ENCODE peak calls at places on chromosomes 1 and 21, in eight cellular contexts. E is HCT116, S is K562, Y is upper lobe of left lung, B is suprapubic skin, P is uterus, Z is ovary, J is right lobe of liver. C is an unnamed sample.

GRCh38 chr1:205351984-205352713 is 4.6 kb downstream of the KLHDC8A start:
- DNase-seq in E (no peak), S (no peak), Y (no peak), B (no peak), P (no peak), Z (peak), J (no peak), C (no peak)

GRCh38 chr1:14240265-14240664 is 358.2 kb upstream of the KAZN start:
- DNase-seq in E (no peak), S (no peak), Y (no peak), B (no peak), P (no peak), Z (no peak), J (no peak), C (no peak)

GRCh38 chr1:37553598-37553926 is 531 bp downstream of the SNIP1 start:
- DNase-seq in E (no peak), S (peak), Y (no peak), B (no peak), P (no peak), Z (no peak), J (no peak), C (no peak)

GRCh38 chr21:18248171-18248570 is 3.5 kb downstream of the CHODL start:
- DNase-seq in E (no peak), S (no peak), Y (no peak), B (no peak), P (no peak), Z (no peak), J (no peak), C (no peak)

GRCh38 chr21:15731243-15731613 is 1.4 kb downstream of the USP25 start:
- DNase-seq in E (no peak), S (no peak), Y (no peak), B (no peak), P (no peak), Z (no peak), J (no peak), C (no peak)

GRCh38 chr1:229318056-229318455 is 24.8 kb downstream of the CCSAP start:
- DNase-seq in E (no peak), S (no peak), Y (no peak), B (no peak), P (no peak), Z (no peak), J (no peak), C (no peak)

GRCh38 chr1:97902067-97902466 is 18.8 kb downstream of the DPYD start:
- DNase-seq in E (no peak), S (no peak), Y (no peak), B (no peak), P (no peak), Z (no peak), J (no peak), C (no peak)

GRCh38 chr1:200490183-200490582 is 80.3 kb upstream of the ZNF281 start:
- DNase-seq in E (no peak), S (no peak), Y (no peak), B (no peak), P (no peak), Z (no peak), J (no peak), C (no peak)

GRCh38 chr1:209609403-209610377 is 26.2 kb downstream of the CAMK1G start:
- DNase-seq in E (no peak), S (no peak), Y (no peak), B (peak), P (no peak), Z (no peak), J (no peak), C (no peak)

GRCh38 chr1:76070538-76070937 is 4.0 kb upstream of the ST6GALNAC3 start:
- DNase-seq in E (no peak), S (no peak), Y (no peak), B (no peak), P (no peak), Z (no peak), J (no peak), C (no peak)

GRCh38 chr1:34162852-34163766 is 1.9 kb downstream of the CSMD2 start:
- DNase-seq in E (peak), S (peak), Y (peak), B (no peak), P (no peak), Z (no peak), J (peak), C (peak)

GRCh38 chr21:14737922-14738321 is 191.8 kb upstream of the SAMSN1 start:
- DNase-seq in E (peak), S (peak), Y (peak), B (no peak), P (no peak), Z (no peak), J (no peak), C (no peak)

GRCh38 chr1:223765036-223765718 is 52.8 kb downstream of the CAPN2 start:
- DNase-seq in E (no peak), S (no peak), Y (no peak), B (no peak), P (no peak), Z (no peak), J (no peak), C (no peak)

GRCh38 chr1:228903573-228904122 is 168.4 kb downstream of the RHOU start:
- DNase-seq in E (no peak), S (no peak), Y (no peak), B (no peak), P (no peak), Z (no peak), J (no peak), C (peak)

GRCh38 chr1:228015276-228016180 is 8.7 kb downstream of the WNT3A start:
- DNase-seq in E (no peak), S (no peak), Y (no peak), B (no peak), P (no peak), Z (no peak), J (peak), C (peak)

GRCh38 chr21:31176725-31177124 is 138.4 kb upstream of the KRTAP19-8 start:
- DNase-seq in E (no peak), S (no peak), Y (no peak), B (no peak), P (no peak), Z (no peak), J (no peak), C (no peak)

GRCh38 chr1:5227114-5227513 is 572.7 kb downstream of the AJAP1 start:
- DNase-seq in E (no peak), S (no peak), Y (no peak), B (no peak), P (no peak), Z (no peak), J (no peak), C (no peak)

GRCh38 chr1:237814319-237814924 is 76.3 kb downstream of the ZP4 start:
- DNase-seq in E (no peak), S (no peak), Y (no peak), B (no peak), P (no peak), Z (no peak), J (no peak), C (no peak)

GRCh38 chr1:23524716-23525401 is 6.2 kb downstream of the E2F2 start:
- DNase-seq in E (no peak), S (peak), Y (peak), B (no peak), P (no peak), Z (no peak), J (peak), C (peak)

GRCh38 chr1:58939666-58940370 is 156.0 kb upstream of the JUN start:
- DNase-seq in E (no peak), S (no peak), Y (no peak), B (no peak), P (no peak), Z (no peak), J (no peak), C (no peak)

GRCh38 chr1:22031214-22031962 is 21.1 kb upstream of the CDC42 start:
- DNase-seq in E (no peak), S (no peak), Y (peak), B (no peak), P (no peak), Z (no peak), J (no peak), C (no peak)
- TF ChIP-seq POLR2A in E (no peak), S (no peak), Y (no peak), B (no peak), P (no peak), Z (no peak), J (no peak), C (no peak)

GRCh38 chr21:37220433-37220980 is 46.6 kb downstream of the VPS26C start:
- DNase-seq in E (no peak), S (no peak), Y (peak), B (no peak), P (no peak), Z (no peak), J (no peak), C (no peak)

GRCh38 chr21:37224861-37225260 is 42.3 kb downstream of the VPS26C start:
- DNase-seq in E (no peak), S (no peak), Y (no peak), B (no peak), P (no peak), Z (no peak), J (no peak), C (no peak)

GRCh38 chr21:37223804-37224345 is 43.3 kb downstream of the VPS26C start:
- DNase-seq in E (no peak), S (no peak), Y (no peak), B (no peak), P (no peak), Z (no peak), J (no peak), C (no peak)

GRCh38 chr21:37219766-37220432 is 47.2 kb downstream of the VPS26C start:
- DNase-seq in E (no peak), S (no peak), Y (no peak), B (no peak), P (no peak), Z (no peak), J (peak), C (no peak)

DNA sequence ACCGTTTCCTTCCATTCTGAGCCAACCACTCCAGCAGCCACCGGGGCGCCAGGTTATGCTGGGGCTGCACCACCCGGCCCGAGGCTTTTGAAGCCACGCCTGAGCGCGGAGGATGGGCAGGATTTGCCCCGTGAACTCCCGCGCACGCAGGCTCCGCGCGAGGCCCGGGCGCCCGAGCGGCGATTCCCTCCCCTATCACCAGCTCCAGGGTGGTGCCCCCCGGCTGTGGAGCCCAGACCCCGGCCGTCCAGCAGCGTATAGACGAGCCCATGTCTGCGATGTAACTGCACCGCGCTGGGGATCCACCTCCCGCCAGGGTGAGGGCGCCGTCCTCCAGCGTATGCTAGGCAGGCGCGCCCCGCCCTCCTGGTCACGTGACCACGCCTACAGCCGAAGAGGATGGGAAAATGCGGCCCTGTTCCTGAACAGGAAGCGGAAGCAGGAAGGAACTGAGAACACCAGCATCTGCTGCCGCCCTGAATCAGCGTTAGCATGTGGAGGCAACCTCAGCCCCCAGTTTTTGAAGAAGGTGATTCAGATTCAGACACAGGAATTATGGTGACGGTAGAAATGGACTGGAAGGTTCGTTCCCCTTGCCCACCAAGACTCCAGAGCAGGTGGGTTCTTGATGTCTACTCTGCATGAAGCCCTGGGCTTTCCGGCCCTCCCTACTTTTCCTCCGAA is 46.0 kb downstream of the VPS26C start:
- DNase-seq in E (peak), S (peak), Y (peak), B (peak), P (peak), Z (peak), J (peak), C (peak)
- TF ChIP-seq POLR2A in E (no peak), S (peak), Y (peak), B (no peak), P (peak), Z (peak), J (peak), C (no peak)

DNA sequence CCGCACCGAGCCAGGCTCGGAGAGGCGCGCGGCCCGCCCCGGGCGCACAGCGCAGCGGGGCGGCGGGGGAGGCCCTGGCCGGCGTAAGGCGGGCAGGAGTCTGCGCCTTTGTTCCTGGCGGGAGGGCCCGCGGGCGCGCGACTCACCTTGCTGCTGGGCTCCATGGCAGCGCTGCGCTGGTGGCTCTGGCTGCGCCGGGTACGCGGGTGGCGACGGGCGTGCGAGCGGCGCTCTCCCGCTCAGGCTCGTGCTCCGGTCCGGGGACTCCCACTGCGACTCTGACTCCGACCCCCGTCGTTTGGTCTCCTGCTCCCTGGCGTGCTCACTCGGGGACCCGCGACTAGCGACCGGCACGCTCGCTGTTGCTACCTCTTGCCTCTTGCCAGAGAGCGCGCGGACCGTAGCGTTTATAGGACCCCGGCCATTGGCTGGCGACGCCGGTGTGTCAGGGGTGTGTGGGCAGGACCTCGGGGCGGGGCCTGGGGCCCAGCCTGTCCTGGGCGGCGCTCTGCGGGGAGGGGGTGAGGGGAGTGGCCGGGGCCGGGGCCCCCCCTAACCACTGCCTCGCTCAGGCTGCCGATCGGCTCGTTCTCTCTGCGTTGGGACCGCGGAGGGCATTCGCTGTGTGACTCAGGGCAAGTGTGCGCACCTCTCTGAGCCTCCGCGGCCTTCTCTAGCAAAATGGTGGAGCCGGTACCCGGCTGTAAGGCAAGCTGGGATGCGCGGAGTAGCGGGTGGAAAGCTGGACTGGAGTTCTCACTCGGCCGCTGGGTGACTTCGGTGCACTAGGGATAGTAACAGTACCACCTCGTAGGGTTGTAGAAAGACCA is at the start of gene SLC2A1:
- DNase-seq in E (peak), S (peak), Y (peak), B (peak), P (peak), Z (peak), J (peak), C (peak)
- TF ChIP-seq POLR2A in E (peak), S (peak), Y (peak), B (no peak), P (peak), Z (no peak), J (peak), C (peak)

GRCh38 chr1:109509176-109510134 is at the start of gene AMIGO1:
- DNase-seq in E (no peak), S (peak), Y (peak), B (no peak), P (peak), Z (peak), J (peak), C (peak)
- TF ChIP-seq POLR2A in E (no peak), S (no peak), Y (no peak), B (no peak), P (no peak), Z (no peak), J (peak), C (no peak)

GRCh38 chr1:27615346-27616004 is 11.5 kb upstream of the AHDC1 start:
- DNase-seq in E (no peak), S (peak), Y (no peak), B (peak), P (no peak), Z (no peak), J (no peak), C (no peak)
- TF ChIP-seq POLR2A in E (no peak), S (no peak), Y (no peak), B (no peak), P (no peak), Z (no peak), J (no peak), C (no peak)

DNA sequence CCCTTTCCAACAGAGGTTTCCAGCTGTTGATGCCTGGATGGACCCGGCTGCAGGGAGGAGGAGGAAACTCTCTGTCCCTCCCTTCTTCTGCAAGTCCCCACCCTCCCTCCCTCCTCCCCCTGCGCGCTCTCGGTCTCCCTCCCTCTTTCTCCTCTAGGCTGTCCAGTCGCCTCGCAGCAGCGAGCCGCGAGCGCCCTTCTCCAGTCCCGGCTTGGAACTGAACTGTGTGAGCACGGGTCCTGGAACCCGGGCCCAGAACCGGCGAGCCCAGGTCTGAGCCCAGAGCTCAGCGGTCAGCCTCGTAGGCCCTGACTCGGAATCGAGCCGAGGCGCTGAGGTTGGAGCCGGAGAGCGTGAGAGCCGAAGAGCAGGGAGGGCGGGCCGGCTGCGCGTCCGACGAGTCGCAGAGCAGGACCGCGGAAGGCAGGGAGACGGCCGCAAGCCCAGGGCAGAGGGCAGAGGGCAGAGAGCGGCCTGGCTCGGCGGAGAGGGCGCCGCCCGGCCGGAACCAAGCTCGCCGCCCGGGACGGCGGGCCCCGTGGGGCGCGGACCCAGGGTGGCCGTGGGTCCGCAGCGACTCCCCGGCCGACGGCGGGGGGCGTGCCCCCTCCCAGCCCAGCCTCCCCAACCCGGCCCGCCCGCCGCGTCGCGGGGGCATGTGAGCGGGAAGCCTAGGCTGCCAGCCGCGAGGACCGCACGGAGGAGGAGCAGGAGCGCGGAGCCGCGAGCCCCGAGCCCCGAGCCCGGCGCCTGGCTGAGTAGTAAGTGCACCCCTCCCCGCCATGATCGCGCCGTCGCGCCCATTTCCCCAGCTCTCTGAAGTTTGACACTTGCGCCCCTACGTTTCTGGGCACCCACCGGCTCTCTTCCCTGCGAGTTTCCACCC is at the start of gene SOX13:
- DNase-seq in E (peak), S (peak), Y (peak), B (peak), P (peak), Z (peak), J (peak), C (peak)
- TF ChIP-seq POLR2A in E (peak), S (no peak), Y (peak), B (no peak), P (peak), Z (peak), J (peak), C (peak)

DNA sequence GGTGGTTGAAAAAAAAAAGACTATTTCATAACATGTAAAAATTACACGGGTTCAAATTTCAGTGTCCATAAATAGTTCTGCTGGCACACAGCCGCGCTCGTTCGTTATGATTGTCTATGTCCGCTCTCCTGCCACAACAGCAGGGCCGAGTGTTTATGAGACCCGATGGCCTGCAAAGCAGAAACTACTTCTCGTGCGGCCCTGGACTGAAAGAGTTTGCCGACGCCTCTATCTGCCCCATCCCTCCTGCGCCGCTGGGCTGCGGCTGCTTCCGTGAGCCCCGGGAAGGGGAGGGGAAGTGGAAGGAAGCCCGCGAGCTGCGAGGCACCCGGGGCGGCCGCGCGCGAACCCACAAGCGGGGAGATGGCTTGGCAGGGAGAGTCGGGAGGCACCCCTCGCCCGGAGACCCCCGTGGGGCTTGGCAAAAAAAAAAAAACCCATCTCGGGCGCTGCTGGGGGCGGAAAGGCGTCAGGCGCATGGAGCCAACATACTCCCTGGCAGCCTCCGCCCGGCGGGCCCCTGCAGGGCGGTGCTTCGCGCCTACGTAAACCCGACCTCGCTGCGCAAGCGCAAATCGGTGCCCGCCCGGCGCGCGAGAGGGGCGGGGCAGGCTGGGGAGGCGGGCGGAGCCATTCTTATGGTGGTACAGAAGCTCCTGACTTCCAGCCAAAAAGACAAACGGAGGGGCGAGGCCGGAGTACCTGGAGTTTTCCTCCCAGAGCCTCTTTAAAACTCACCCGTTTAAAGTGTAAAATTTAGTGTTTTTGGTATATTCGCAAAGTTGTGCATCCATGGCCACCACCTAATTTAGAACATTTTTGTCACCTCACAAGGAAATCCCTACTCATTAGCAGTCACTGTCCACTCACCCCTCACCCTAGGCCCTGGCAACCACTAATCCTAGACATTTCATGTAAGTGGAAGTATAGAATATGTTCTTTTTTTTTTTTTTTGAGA is 8.3 kb downstream of the SLC27A3 start:
- DNase-seq in E (peak), S (peak), Y (peak), B (peak), P (peak), Z (peak), J (peak), C (peak)
- TF ChIP-seq POLR2A in E (peak), S (peak), Y (peak), B (peak), P (peak), Z (peak), J (peak), C (peak)

GRCh38 chr1:66331641-66332523 is 202.1 kb upstream of the SGIP1 start:
- DNase-seq in E (no peak), S (no peak), Y (peak), B (peak), P (peak), Z (peak), J (peak), C (peak)
- TF ChIP-seq POLR2A in E (no peak), S (no peak), Y (peak), B (no peak), P (peak), Z (no peak), J (peak), C (no peak)